ENCODE peak calls at places on chromosomes 13 and 19, in eight cellular contexts. O is cardiac fibroblast, P is hepatocyte, M is body of pancreas, R is brain microvascular endothelial cell, J is astrocyte of the cerebellum, S is lower lobe of right lung, B is fibroblast of villous mesenchyme. D is an unnamed sample.

GRCh38 chr19:19406878-19407639 is 1.6 kb downstream of the GATAD2A start:
- DNase-seq in B (peak; percentile 68), S (peak; percentile 57), O (peak; percentile 61), P (peak; percentile 72), M (peak; percentile 58), J (no peak), R (peak; percentile 41), D (no peak)

GRCh38 chr19:58279042-58279924 is 528 bp downstream of the ZNF8 start:
- DNase-seq in J (no peak), B (peak; percentile 70), M (peak; percentile 71), R (peak; percentile 76), O (peak; percentile 86), P (peak; percentile 80), S (peak; percentile 76), D (no peak)

GRCh38 chr19:34044011-34044410 is 128.3 kb upstream of the LSM14A start:
- DNase-seq in M (no peak), B (no peak), S (no peak), P (no peak), J (no peak), O (no peak), R (no peak), D (no peak)

GRCh38 chr13:75685239-75685697 is 49.1 kb downstream of the LMO7 start:
- DNase-seq in M (no peak), R (peak; percentile 80), B (peak; percentile 87), P (no peak), S (no peak), J (peak; percentile 52), O (peak; percentile 76), D (no peak)

GRCh38 chr19:5293607-5294089 is 47.0 kb downstream of the PTPRS start:
- DNase-seq in O (peak; percentile 41), B (peak; percentile 41), R (no peak), S (no peak), J (no peak), M (no peak), P (peak; percentile 72), D (no peak)

GRCh38 chr13:71806885-71807284 is 60.1 kb downstream of the DACH1 start:
- DNase-seq in S (no peak), R (no peak), J (no peak), M (no peak), O (no peak), B (no peak), P (no peak), D (no peak)

GRCh38 chr19:57267294-57267693 is 13.0 kb upstream of the ZNF460 start:
- DNase-seq in P (peak; percentile 35), S (no peak), J (peak; percentile 31), R (no peak), B (no peak), M (no peak), O (no peak), D (no peak)

GRCh38 chr13:31352467-31352866 is 152.7 kb downstream of the B3GLCT start:
- DNase-seq in M (no peak), S (no peak), J (no peak), R (no peak), O (no peak), P (no peak), B (no peak), D (no peak)

GRCh38 chr13:113623491-113624234 is 34.3 kb downstream of the ATP4B start:
- DNase-seq in P (no peak), M (no peak), S (peak; percentile 44), J (no peak), O (no peak), R (no peak), B (no peak), D (no peak)

GRCh38 chr19:17097593-17098126 is 22.1 kb downstream of the MYO9B start:
- DNase-seq in R (no peak), M (peak; percentile 31), S (no peak), B (peak; percentile 89), O (peak; percentile 72), P (peak; percentile 65), J (no peak), D (no peak)

GRCh38 chr19:21482863-21483276 is 22.5 kb upstream of the ZNF429 start:
- DNase-seq in P (peak; percentile 23), B (peak; percentile 71), R (no peak), J (no peak), O (peak; percentile 48), M (peak; percentile 51), S (peak; percentile 68), D (peak; percentile 50)

GRCh38 chr13:110062777-110063442 is 244.0 kb downstream of the COL4A1 start:
- DNase-seq in M (no peak), R (no peak), B (no peak), S (no peak), J (no peak), O (no peak), P (no peak), D (no peak)

GRCh38 chr19:30669329-30670010 is 297.3 kb downstream of the ZNF536 start:
- DNase-seq in S (peak; percentile 72), M (peak; percentile 60), B (peak; percentile 33), J (no peak), O (peak; percentile 48), P (peak; percentile 81), R (peak; percentile 29), D (no peak)

GRCh38 chr13:26220575-26220974 is 1.5 kb downstream of the RNF6 start:
- DNase-seq in B (peak; percentile 50), S (no peak), P (peak; percentile 38), J (no peak), R (peak; percentile 47), O (peak; percentile 32), M (no peak), D (no peak)

GRCh38 chr19:55677572-55678028 is 2.6 kb downstream of the EPN1 start:
- DNase-seq in M (peak; percentile 64), S (peak; percentile 40), R (no peak), B (no peak), P (no peak), O (no peak), J (no peak), D (peak; percentile 11)

GRCh38 chr19:33333615-33334014 is 31.3 kb upstream of the CEBPA start:
- DNase-seq in B (no peak), M (no peak), R (no peak), J (no peak), S (no peak), O (no peak), P (no peak), D (no peak)

GRCh38 chr13:30256713-30257432 is 50.5 kb downstream of the KATNAL1 start:
- DNase-seq in J (no peak), M (no peak), B (peak; percentile 58), R (no peak), S (no peak), P (peak; percentile 12), O (peak; percentile 29), D (no peak)

GRCh38 chr19:42271045-42271419 is 2.0 kb downstream of the CIC start:
- DNase-seq in S (no peak), P (no peak), B (no peak), M (no peak), O (no peak), R (no peak), J (no peak), D (no peak)
- H3K4me3 ChIP-seq in S (peak overlapping the region; percentile 61), P (no peak overlapping the region), B (peak overlapping the region; percentile 84), M (no peak overlapping the region), O (peak overlapping the region; percentile 74), R (peak overlapping the region; percentile 72), J (peak overlapping the region; percentile 67), D (peak overlapping the region; percentile 91)

GRCh38 chr19:41859213-41859617 is 840 bp upstream of the RPS19 start:
- DNase-seq in M (no peak), S (no peak), P (no peak), B (no peak), J (no peak), O (no peak), R (no peak), D (no peak)
- H3K4me3 ChIP-seq in M (no peak overlapping the region), S (peak overlapping the region; percentile 90), P (peak overlapping the region; percentile 10), B (peak overlapping the region; percentile 53), J (peak overlapping the region; percentile 98), O (peak overlapping the region; percentile 40), R (peak overlapping the region; percentile 47), D (peak overlapping the region; percentile 34)

DNA sequence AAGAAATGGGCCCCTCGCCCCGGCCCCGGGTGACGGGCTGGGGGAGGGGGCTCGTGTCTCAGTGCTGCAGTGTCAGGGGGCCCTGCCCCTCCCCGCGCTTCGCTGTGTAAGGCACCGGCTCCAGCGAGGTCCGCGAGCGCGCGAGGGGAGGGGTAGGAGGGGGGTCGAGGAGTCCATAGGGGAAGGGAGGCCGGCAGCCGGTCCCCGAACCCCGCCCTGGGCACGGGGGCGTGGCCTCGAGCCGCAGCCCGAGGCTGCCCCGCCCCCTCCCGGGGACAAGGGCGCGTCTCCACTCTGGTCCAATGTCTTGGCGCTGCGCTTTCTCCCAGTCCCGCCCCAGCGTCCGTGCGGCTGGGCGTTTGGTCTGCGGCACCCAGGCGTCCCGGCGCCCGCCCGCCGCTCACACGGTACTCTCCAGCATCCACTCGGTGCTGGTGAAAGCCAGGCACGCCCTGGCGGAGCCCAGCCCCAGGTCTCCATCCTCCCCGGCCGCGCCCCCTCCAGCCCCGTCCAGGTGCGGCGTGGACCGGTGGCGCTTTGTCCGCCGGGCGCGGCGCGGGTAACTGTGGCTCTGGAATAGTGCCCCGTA is 11.1 kb downstream of the IFNL1 start:
- DNase-seq in M (no peak), P (peak; percentile 89), J (no peak), B (no peak), O (peak; percentile 5), S (peak; percentile 64), R (no peak), D (no peak)
- H3K4me3 ChIP-seq in M (no peak overlapping the region), P (peak overlapping the region; percentile 22), J (no peak overlapping the region), B (peak overlapping the region; percentile 25), O (peak overlapping the region; percentile 28), S (peak overlapping the region; percentile 34), R (no peak overlapping the region), D (no peak overlapping the region)

GRCh38 chr13:24086642-24087041 is 73.9 kb upstream of the SPATA13 start:
- DNase-seq in J (no peak), B (no peak), O (no peak), S (no peak), M (no peak), P (no peak), R (no peak), D (no peak)

GRCh38 chr13:24085662-24086061 is 74.9 kb upstream of the SPATA13 start:
- DNase-seq in B (no peak), P (no peak), M (peak; percentile 32), O (no peak), S (no peak), R (no peak), J (no peak), D (no peak)

GRCh38 chr13:24081388-24081787 is 79.1 kb upstream of the SPATA13 start:
- DNase-seq in R (peak; percentile 13), S (no peak), J (no peak), O (peak; percentile 40), M (no peak), B (no peak), P (no peak), D (no peak)

GRCh38 chr13:24083141-24083540 is 77.4 kb upstream of the SPATA13 start:
- DNase-seq in B (no peak), R (no peak), P (no peak), O (no peak), J (no peak), S (no peak), M (peak; percentile 23), D (no peak)

DNA sequence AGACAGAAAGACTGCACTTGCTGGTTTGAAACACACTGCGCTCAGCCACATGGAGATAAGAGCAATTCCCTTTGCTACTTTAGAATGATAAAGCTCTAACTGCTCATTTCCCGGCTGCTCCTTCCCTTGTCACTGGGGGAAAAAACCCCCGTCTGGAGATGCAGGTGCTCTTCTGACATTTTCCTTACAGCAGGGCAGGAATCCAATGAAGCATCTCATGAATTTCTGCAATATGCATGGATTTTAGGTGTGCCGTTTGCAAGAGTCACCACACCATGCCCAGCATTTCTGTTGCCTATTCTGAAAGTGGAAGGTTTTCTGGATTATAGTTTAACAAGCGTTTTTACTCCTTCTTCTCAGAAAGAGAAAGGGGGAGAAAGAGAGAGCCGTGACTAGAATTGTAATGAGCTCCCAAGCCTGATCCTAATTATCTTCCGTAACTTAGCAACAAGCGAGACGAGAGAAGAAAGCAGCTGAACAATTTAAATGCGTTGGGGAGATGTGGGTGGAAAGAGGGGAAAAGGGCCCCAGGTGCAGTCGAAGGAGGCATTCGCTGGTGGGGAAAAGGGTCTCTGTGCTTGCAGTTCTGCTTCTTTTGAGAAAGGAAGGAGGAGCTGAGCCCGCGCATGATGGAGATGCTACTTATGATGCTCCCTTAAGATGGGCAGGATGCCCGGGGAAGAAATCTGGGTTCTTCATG is 76.6 kb upstream of the SPATA13 start:
- DNase-seq in J (no peak), M (no peak), B (no peak), R (no peak), O (no peak), S (no peak), P (no peak), D (no peak)
- H3K4me3 ChIP-seq in J (no peak overlapping the region), M (no peak overlapping the region), B (no peak overlapping the region), R (no peak overlapping the region), O (no peak overlapping the region), S (no peak overlapping the region), P (no peak overlapping the region), D (no peak overlapping the region)

D was measured in GM06990.